ENCODE peak calls at places on chromosome 10, in eight cellular contexts. B is RWPE1; Z is BE2C; Y is AG09319; T is CD8-positive, alpha-beta T cell; J is epithelial cell of proximal tubule; L is uterus; E is brain microvascular endothelial cell. A is an unnamed sample.

GRCh38 chr10:125982256-125982948 is 86.0 kb downstream of the FANK1 start:
- DNase-seq in B (peak), Z (peak), Y (peak), T (no peak), J (no peak), L (no peak), E (peak), A (peak)

GRCh38 chr10:110525349-110526260 is 27.9 kb downstream of the DUSP5 start:
- DNase-seq in B (peak), Z (no peak), Y (no peak), T (no peak), J (no peak), L (no peak), E (no peak), A (no peak)

GRCh38 chr10:118625504-118625903 is 30.1 kb upstream of the PRLHR start:
- DNase-seq in B (no peak), Z (no peak), Y (no peak), T (no peak), J (no peak), L (peak), E (no peak), A (no peak)

GRCh38 chr10:44752451-44753441 is 158.4 kb upstream of the TMEM72 start:
- DNase-seq in B (no peak), Z (no peak), Y (peak), T (no peak), J (peak), L (no peak), E (peak), A (no peak)

GRCh38 chr10:8360814-8361509 is 306.5 kb downstream of the GATA3 start:
- DNase-seq in B (no peak), Z (no peak), Y (no peak), T (no peak), J (no peak), L (no peak), E (no peak), A (no peak)

GRCh38 chr10:127940866-127941640 is 34.1 kb downstream of the PTPRE start:
- DNase-seq in B (no peak), Z (no peak), Y (no peak), T (no peak), J (no peak), L (no peak), E (no peak), A (no peak)

GRCh38 chr10:76961841-76962240 is 675.8 kb downstream of the KCNMA1 start:
- DNase-seq in B (no peak), Z (no peak), Y (no peak), T (no peak), J (no peak), L (no peak), E (no peak), A (no peak)

GRCh38 chr10:73263948-73264347 is 11.5 kb upstream of the MRPS16 start:
- DNase-seq in B (no peak), Z (no peak), Y (no peak), T (no peak), J (no peak), L (no peak), E (peak), A (peak)

GRCh38 chr10:2716596-2716995 is 350.8 kb upstream of the PFKP start:
- DNase-seq in B (no peak), Z (no peak), Y (no peak), T (no peak), J (no peak), L (no peak), E (no peak), A (no peak)

GRCh38 chr10:119750391-119751230 is 24.8 kb downstream of the INPP5F start:
- DNase-seq in B (peak), Z (peak), Y (peak), T (peak), J (no peak), L (peak), E (peak), A (peak)

GRCh38 chr10:102310356-102311024 is 65.2 kb downstream of the GBF1 start:
- DNase-seq in B (no peak), Z (no peak), Y (no peak), T (no peak), J (peak), L (no peak), E (peak), A (no peak)

GRCh38 chr10:54133201-54133600 is 667.8 kb downstream of the PCDH15 start:
- DNase-seq in B (no peak), Z (no peak), Y (no peak), T (no peak), J (no peak), L (no peak), E (no peak), A (no peak)
- TF ChIP-seq CTCF in B (peak), Z (peak), Y (no peak), T (no peak), J (peak), L (no peak), E (peak), A (peak)

GRCh38 chr10:104762793-104763192 is 121.7 kb downstream of the SORCS3 start:
- DNase-seq in B (no peak), Z (no peak), Y (no peak), T (no peak), J (no peak), L (no peak), E (no peak), A (no peak)

GRCh38 chr10:104766341-104766740 is 125.3 kb downstream of the SORCS3 start:
- DNase-seq in B (peak), Z (no peak), Y (no peak), T (no peak), J (peak), L (no peak), E (no peak), A (no peak)

GRCh38 chr10:104767282-104767681 is 126.2 kb downstream of the SORCS3 start:
- DNase-seq in B (no peak), Z (no peak), Y (no peak), T (no peak), J (no peak), L (no peak), E (no peak), A (no peak)

GRCh38 chr10:104767745-104768144 is 126.7 kb downstream of the SORCS3 start:
- DNase-seq in B (no peak), Z (no peak), Y (no peak), T (no peak), J (no peak), L (no peak), E (no peak), A (no peak)
- TF ChIP-seq CTCF in B (no peak), Z (no peak), Y (no peak), T (no peak), J (peak), L (no peak), E (no peak), A (no peak)

DNA sequence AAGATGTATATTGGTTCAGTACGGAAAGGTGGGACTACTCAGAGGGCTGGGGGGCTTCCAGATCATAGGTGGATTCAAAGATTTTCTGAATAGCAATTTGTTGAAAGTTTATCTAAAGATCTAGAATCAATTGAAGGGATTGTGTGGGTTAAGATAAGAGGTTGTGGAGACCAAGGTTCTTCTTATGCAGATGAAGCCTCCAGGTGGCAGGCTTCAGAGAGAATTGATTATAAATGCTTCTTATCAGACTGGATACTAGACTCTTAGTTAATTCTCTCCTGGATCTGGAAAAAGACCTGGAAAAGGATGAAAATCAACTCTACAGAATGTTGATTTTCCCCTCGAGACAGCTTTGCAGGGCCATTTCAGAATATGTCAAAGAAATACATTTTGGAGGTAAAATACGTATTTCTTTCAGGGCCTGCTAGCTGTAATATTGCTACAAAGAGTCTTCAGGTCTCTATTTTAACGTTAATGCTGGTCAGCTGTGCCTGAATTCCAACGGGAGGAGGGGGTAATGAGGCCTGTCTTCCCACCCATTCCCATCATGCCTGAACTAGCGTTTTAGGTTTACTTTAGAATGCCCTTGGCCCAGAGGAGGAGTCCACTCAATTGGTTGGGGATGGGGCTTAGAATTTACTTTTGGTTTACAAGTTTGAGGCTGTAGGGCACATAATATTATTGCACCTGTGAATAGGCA is 12.8 kb upstream of the GPR15LG start:
- DNase-seq in B (no peak), Z (no peak), Y (no peak), T (no peak), J (no peak), L (no peak), E (no peak), A (no peak)
- TF ChIP-seq CTCF in B (no peak), Z (no peak), Y (no peak), T (no peak), J (peak), L (no peak), E (peak), A (no peak)

GRCh38 chr10:13271552-13272163 is 28.2 kb downstream of the PHYH start:
- DNase-seq in B (no peak), Z (peak), Y (no peak), T (peak), J (no peak), L (peak), E (peak), A (peak)
- TF ChIP-seq CTCF in B (no peak), Z (peak), Y (peak), T (no peak), J (peak), L (peak), E (peak), A (peak)

GRCh38 chr10:95279042-95279820 is 11.6 kb downstream of the PDLIM1 start:
- DNase-seq in B (no peak), Z (no peak), Y (no peak), T (no peak), J (no peak), L (no peak), E (peak), A (no peak)
- TF ChIP-seq CTCF in B (no peak), Z (no peak), Y (no peak), T (no peak), J (no peak), L (no peak), E (no peak), A (no peak)

GRCh38 chr10:13100349-13101294 is 659 bp downstream of the OPTN start:
- DNase-seq in B (peak), Z (no peak), Y (no peak), T (peak), J (peak), L (no peak), E (peak), A (peak)

GRCh38 chr10:13099144-13099665 is 758 bp upstream of the OPTN start:
- DNase-seq in B (peak), Z (peak), Y (peak), T (peak), J (no peak), L (peak), E (peak), A (peak)

GRCh38 chr10:13102002-13102794 is 2.2 kb downstream of the OPTN start:
- DNase-seq in B (no peak), Z (no peak), Y (no peak), T (no peak), J (peak), L (no peak), E (peak), A (peak)

GRCh38 chr10:13103554-13103953 is 3.6 kb downstream of the OPTN start:
- DNase-seq in B (no peak), Z (no peak), Y (no peak), T (no peak), J (no peak), L (no peak), E (no peak), A (no peak)

DNA sequence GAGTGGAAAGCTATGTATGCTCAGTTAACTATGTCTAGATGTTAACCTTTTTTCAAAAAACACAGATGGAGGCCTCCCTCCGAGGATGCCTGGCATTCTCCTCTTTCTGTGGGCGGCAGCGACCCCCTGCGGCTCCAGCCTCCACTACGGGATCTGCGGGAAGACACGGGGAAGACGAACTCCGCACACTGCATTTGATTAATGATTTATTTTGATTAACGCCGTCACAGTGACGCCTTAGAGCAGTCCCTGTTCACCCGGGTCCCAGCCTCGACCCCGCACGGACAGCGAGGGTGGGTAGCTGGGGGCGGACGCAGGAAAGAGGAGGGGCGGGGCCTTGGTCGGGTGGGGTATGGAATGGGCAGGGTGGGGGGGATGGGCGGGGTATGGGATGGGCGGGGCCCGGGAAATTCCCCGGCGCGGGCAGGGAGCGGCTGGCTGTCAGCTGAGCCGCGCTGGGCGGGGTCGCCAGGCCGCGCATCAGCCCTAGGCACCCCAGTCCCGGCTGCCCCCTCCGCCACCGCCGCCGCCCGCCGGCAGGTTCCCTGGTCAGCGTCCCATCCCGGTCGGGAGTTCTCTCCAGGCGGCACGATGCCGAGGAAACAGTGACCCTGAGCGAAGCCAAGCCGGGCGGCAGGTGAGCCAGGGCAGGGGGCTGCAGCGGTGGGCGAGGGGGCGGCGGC is at the start of gene OPTN:
- DNase-seq in B (peak), Z (peak), Y (peak), T (peak), J (peak), L (peak), E (peak), A (peak)
- TF ChIP-seq CTCF in B (peak), Z (peak), Y (peak), T (peak), J (peak), L (peak), E (peak), A (peak)

GRCh38 chr10:101028446-101029244 is 2.3 kb downstream of the PDZD7 start:
- DNase-seq in B (no peak), Z (peak), Y (no peak), T (no peak), J (no peak), L (no peak), E (no peak), A (no peak)

GRCh38 chr10:101031796-101032636 is 982 bp downstream of the SFXN3 start:
- DNase-seq in B (peak), Z (peak), Y (no peak), T (peak), J (no peak), L (peak), E (peak), A (no peak)

GRCh38 chr10:101031128-101031795 is at the start of the genes PDZD7 and SFXN3:
- DNase-seq in B (peak), Z (peak), Y (peak), T (peak), J (no peak), L (peak), E (peak), A (peak)

GRCh38 chr10:101030492-101031127 is 319 bp downstream of the PDZD7 start:
- DNase-seq in B (peak), Z (no peak), Y (no peak), T (no peak), J (no peak), L (no peak), E (no peak), A (no peak)

DNA sequence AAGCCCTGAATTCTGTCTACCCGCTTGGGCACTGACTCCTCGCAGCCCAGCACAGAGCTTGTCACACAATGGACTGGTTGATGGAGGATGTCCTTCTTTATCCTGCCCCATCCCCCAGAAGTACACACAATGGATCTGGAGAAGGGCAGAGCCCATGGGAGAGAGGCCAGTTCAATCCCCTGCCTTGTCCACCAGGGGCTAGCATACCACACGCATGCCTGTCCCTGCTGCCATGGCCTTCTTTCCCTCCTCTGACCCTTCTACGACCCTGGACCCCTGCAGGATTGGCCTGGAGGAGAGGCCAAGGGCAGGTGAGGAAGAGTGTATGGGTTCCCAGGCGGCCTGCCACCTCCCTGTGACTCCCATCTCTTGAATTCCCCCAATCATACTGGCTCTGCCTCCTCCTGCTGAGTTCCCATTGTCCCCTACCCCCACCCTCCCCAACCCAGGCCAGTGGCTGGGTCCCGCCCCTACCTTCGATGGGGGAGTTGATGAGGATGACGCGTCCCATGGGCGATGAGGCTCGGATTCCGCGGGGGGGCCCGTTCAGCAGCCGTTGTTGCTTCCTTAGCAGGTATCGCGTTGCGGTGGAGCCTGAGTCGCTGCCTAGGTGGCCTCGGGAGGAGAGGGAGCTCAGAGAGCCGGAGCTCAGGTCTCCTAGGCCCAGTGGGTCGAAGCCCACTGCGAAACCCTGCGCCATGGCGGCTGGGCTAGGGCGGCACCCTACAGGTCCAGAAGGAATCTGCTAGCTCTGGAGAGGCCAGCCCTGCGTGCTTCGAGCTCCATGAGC is 1.2 kb downstream of the PDZD7 start:
- DNase-seq in B (no peak), Z (no peak), Y (no peak), T (no peak), J (no peak), L (no peak), E (no peak), A (no peak)
- TF ChIP-seq CTCF in B (no peak), Z (peak), Y (no peak), T (no peak), J (peak), L (no peak), E (peak), A (no peak)

GRCh38 chr10:68083953-68084352 is 8.9 kb upstream of the HERC4 start:
- DNase-seq in B (no peak), Z (no peak), Y (no peak), T (no peak), J (no peak), L (no peak), E (no peak), A (no peak)

GRCh38 chr10:68086011-68086410 is 10.9 kb upstream of the HERC4 start:
- DNase-seq in B (no peak), Z (no peak), Y (no peak), T (no peak), J (no peak), L (no peak), E (no peak), A (no peak)

GRCh38 chr10:68081916-68082315 is 6.8 kb upstream of the HERC4 start:
- DNase-seq in B (no peak), Z (no peak), Y (no peak), T (no peak), J (no peak), L (no peak), E (no peak), A (no peak)

GRCh38 chr10:68080853-68081431 is 5.9 kb upstream of the HERC4 start:
- DNase-seq in B (no peak), Z (no peak), Y (no peak), T (no peak), J (no peak), L (no peak), E (no peak), A (no peak)

DNA sequence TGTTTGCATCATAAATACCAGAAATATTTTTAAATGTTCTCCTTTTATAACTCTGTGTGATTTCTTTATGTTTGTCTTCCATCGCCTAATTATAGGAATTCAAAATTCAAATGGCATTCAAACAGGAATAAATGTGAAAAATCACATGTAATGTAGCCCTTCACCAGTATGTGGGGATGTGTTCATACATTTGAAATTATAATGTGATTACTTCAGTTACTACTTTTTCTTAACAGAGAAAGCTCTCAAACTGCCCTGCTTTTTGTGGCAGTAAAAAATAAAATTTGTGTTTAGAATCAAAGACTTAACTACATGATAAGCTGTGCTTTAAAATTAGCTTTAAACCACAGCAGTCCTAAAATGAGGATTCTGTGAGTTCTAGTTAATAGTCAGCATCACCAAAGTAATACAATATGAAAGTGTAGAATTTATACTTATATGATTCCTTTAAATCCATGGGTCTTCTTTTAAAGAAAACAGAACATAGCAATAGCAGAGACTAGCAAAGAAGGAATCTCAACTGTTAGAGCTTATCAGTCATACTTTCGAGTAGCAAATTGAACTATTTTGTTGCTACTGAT is 7.8 kb upstream of the HERC4 start:
- DNase-seq in B (peak), Z (no peak), Y (no peak), T (no peak), J (no peak), L (no peak), E (no peak), A (no peak)
- TF ChIP-seq CTCF in B (peak), Z (peak), Y (peak), T (no peak), J (peak), L (no peak), E (peak), A (no peak)